ENCODE peak calls at places on chromosome 11, in five cellular contexts. Y is CD8-positive, alpha-beta T cell; W is hepatocyte; L is HCT116; X is CD4-positive, CD25-positive, alpha-beta regulatory T cell. V is an unnamed sample.

GRCh38 chr11:58625826-58626460 is 3.5 kb downstream of the CNTF start:
- DNase-seq in Y (no peak), W (no peak), L (no peak), X (no peak), V (no peak)

GRCh38 chr11:12186683-12187082 is 76.3 kb downstream of the MICAL2 start:
- DNase-seq in Y (no peak), W (no peak), L (no peak), X (no peak), V (no peak)

GRCh38 chr11:85595285-85595884 is 31.8 kb downstream of the DLG2 start:
- DNase-seq in Y (no peak), W (peak), L (peak), X (no peak), V (peak)

GRCh38 chr11:45616802-45617549 is 48.4 kb downstream of the CHST1 start:
- DNase-seq in Y (no peak), W (no peak), L (no peak), X (no peak), V (no peak)

GRCh38 chr11:82738116-82738515 is 4.5 kb upstream of the FAM181B start:
- DNase-seq in Y (no peak), W (no peak), L (no peak), X (no peak), V (no peak)

GRCh38 chr11:37689951-37690350 is 1091.9 kb upstream of the RAG2 start:
- DNase-seq in Y (no peak), W (no peak), L (no peak), X (no peak), V (no peak)

GRCh38 chr11:131441398-131441797 is 71.0 kb downstream of the NTM start:
- DNase-seq in Y (no peak), W (no peak), L (no peak), X (no peak), V (no peak)

GRCh38 chr11:80606726-80607125 is 1165.9 kb upstream of the TENM4 start:
- DNase-seq in Y (no peak), W (no peak), L (no peak), X (no peak), V (no peak)

GRCh38 chr11:72730706-72731105 is 21.5 kb downstream of the ARAP1 start:
- DNase-seq in Y (no peak), W (no peak), L (no peak), X (no peak), V (no peak)

GRCh38 chr11:13446444-13446843 is 16.6 kb downstream of the BTBD10 start:
- DNase-seq in Y (no peak), W (no peak), L (no peak), X (no peak), V (peak)

GRCh38 chr11:128624269-128625170 is 37.2 kb upstream of the ETS1 start:
- DNase-seq in Y (peak), W (no peak), L (no peak), X (peak), V (no peak)

GRCh38 chr11:88402192-88402715 is 64.7 kb upstream of the CTSC start:
- DNase-seq in Y (no peak), W (no peak), L (no peak), X (no peak), V (no peak)

GRCh38 chr11:33445761-33446161 is 188.6 kb downstream of the HIPK3 start:
- DNase-seq in Y (no peak), W (no peak), L (no peak), X (no peak), V (no peak)

GRCh38 chr11:32262367-32262766 is 171.5 kb downstream of the RCN1 start:
- DNase-seq in Y (no peak), W (no peak), L (no peak), X (no peak), V (no peak)

GRCh38 chr11:1939006-1939626 is 8.0 kb upstream of the MRPL23 start:
- DNase-seq in Y (no peak), W (no peak), L (no peak), X (no peak), V (no peak)

GRCh38 chr11:833114-833791 is 501 bp downstream of the CD151 start:
- DNase-seq in Y (no peak), W (peak), L (no peak), X (no peak), V (no peak)

GRCh38 chr11:73345481-73346147 is 30.6 kb upstream of the RELT start:
- DNase-seq in Y (no peak), W (no peak), L (no peak), X (no peak), V (no peak)

GRCh38 chr11:86637976-86638375 is 34.4 kb downstream of the ME3 start:
- DNase-seq in Y (no peak), W (no peak), L (no peak), X (no peak), V (no peak)

GRCh38 chr11:115541518-115541917 is 37.3 kb upstream of the CADM1 start:
- DNase-seq in Y (no peak), W (no peak), L (no peak), X (no peak), V (no peak)

GRCh38 chr11:91790346-91790745 is 434.3 kb upstream of the FAT3 start:
- DNase-seq in Y (no peak), W (no peak), L (no peak), X (no peak), V (no peak)

GRCh38 chr11:17405232-17406005 is 17.0 kb upstream of the KCNJ11 start:
- DNase-seq in Y (no peak), W (peak), L (peak), X (no peak), V (no peak)
- H3K27ac ChIP-seq in Y (no peak), W (peak), L (peak), X (no peak), V (no peak)

DNA sequence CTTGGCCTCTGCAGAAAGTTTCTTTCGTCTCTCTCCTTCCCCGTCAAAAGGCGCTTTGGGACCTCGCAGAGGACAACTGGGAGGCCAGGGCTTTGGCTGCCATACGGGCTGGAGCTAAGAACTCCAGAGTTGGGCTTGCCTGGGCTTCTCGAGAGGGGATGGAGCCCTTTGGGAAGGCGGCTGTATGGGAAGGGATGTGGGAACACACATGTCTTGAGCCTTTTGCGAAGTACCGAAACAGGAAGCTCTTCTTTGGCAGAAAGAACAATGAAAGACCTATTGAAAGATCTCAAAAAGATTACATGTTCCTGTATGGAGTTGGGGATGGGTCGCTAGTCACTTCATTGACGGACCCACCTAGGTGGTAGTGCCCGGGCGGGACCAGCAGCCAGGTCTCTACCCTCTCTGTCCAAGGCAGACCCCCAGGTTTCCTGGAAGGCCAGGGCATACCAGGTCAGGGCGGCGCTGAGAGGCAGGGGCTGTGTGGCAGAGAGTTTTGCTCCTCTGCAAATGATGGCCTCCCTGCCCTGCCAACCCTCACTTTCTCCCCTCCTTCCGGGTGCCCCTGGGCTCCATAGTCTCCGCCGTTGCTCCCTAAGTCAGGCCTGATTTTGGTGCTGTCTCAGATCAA is 993 bp downstream of the ST14 start:
- DNase-seq in Y (no peak), W (no peak), L (no peak), X (no peak), V (no peak)
- H3K27ac ChIP-seq in Y (no peak), W (peak), L (peak), X (no peak), V (no peak)

GRCh38 chr11:7706377-7706776 is at the start of gene OVCH2:
- DNase-seq in Y (no peak), W (no peak), L (no peak), X (no peak), V (no peak)
- H3K27ac ChIP-seq in Y (no peak), W (no peak), L (no peak), X (no peak), V (no peak)

DNA sequence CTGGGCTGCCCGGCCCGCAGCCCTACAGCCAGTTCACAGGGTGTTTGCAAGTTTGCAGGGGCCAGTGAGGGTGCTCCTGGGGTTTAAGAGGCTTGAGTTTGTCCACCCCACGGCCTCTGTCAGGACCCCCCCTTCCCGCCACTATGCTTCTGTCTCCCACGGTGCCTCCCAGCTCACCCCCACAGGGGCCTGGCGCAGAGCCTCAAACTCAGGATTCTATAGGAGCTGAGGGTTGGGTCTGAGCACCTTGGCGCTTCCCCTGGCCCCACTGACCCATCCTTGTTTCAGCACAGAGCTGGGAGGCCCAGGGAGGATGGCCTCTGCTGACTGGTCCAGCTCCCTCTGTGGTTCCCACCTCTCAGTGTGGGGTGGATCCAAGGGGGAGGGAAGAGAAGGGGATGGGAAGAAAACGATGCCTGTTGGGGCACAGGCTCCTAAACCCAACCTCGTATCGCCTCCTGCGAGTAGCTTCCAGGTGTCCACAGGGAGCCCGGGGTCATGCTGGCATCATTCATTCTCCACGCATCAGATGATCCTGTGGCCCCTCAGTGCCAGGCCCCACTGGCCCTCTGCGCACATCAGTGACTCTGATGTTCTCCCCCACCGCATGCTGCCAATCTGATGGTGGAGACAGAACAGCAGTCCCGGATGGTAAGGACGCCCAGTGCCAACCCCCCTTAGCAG is 5.0 kb downstream of the MYEOV start:
- DNase-seq in Y (no peak), W (no peak), L (no peak), X (no peak), V (peak)
- H3K27ac ChIP-seq in Y (no peak), W (peak), L (peak), X (no peak), V (peak)

GRCh38 chr11:22670803-22671202 is 4.4 kb downstream of the GAS2 start:
- DNase-seq in Y (no peak), W (peak), L (no peak), X (no peak), V (no peak)

GRCh38 chr11:22669368-22669767 is 3.0 kb downstream of the GAS2 start:
- DNase-seq in Y (no peak), W (no peak), L (no peak), X (no peak), V (no peak)

GRCh38 chr11:22666320-22666699 is at the start of gene GAS2:
- DNase-seq in Y (no peak), W (no peak), L (no peak), X (no peak), V (no peak)

GRCh38 chr11:22668005-22668796 is 1.8 kb downstream of the GAS2 start:
- DNase-seq in Y (no peak), W (no peak), L (no peak), X (no peak), V (no peak)

DNA sequence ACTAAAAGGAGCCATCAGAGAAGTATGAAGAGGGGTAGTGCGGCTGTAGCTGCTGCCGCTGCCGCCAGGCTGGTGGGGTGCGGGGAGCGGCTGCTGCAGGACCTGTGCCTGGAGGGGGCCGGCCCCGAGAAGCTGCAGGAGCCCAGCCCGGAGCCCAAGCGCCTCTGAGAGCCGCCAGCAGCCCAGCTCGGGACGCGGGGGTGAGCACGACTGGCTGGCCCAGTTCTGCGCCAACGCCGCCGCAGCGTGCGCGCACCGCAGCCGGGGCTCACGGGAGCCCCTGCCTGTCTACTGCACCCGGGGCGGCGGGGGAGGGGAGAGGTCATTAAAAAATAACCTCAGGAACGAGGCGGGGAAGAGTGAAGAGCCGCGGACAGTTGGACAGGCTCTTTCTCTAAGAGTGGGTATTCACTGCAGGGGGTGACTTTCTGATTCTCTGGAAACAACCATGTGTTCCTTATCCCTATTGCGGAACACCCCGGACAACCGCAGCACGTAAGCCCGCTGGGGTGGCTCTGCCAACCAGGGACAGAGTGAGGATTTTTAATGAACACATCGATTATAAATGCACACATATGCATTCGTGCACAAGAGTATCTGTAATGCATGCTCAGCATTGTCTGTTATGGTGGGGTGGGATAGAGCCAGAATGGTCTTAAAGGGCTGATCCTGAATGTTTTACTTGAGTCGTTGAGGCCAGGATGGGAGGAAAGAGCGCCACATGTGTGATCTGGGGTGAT is 459 bp downstream of the GAS2 start:
- DNase-seq in Y (peak), W (peak), L (no peak), X (no peak), V (no peak)
- H3K27ac ChIP-seq in Y (no peak), W (peak), L (no peak), X (no peak), V (no peak)

GRCh38 chr11:62889126-62889483 is 8.4 kb downstream of the SLC3A2 start:
- DNase-seq in Y (no peak), W (no peak), L (no peak), X (no peak), V (no peak)
- H3K27ac ChIP-seq in Y (no peak), W (peak), L (peak), X (no peak), V (peak)

DNA sequence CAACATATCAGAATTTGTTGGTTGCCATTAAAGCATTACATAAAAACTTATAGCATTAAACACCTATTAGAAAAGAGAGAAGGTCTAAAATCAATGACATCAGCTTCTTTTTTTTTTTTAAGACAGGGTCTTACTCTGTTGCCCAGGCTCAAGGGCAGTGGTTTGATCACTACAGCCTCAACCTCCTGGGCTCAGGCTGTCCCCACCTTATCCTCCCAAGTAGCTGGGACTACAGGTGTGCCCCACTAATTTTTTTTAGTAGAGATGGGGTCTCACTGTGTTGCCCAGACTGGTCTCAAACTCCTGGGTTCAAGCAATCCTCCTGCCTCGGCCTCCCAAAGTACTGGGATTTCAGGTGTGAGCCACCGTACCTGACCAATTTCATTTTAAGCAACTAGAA is 57.9 kb downstream of the ARHGEF12 start:
- DNase-seq in Y (no peak), W (no peak), L (no peak), X (no peak), V (no peak)
- H3K27ac ChIP-seq in Y (no peak), W (no peak), L (no peak), X (no peak), V (no peak)

GRCh38 chr11:110755961-110756360 is 43.7 kb upstream of the ARHGAP20 start:
- DNase-seq in Y (no peak), W (no peak), L (no peak), X (no peak), V (no peak)
- H3K27ac ChIP-seq in Y (no peak), W (no peak), L (no peak), X (no peak), V (no peak)

DNA sequence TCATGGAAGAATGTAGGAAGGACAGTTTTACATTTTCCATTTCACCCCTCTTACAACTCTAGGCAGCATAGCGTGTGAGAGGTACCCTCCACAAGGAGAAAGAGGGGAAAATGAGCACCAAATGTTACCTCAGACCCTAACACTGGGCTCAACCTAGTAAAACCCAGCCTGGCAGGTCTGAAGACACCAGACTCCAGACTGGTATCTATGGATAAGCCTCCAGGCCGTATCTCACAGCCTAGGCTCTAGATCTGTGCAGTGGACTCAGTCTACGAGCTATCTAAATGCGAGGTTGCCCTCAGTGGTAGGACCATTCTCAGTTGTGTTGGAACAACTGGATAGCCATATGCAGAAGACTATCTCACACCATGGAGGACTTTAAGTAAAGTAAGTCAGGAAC is 10.5 kb downstream of the TRIM5 start:
- DNase-seq in Y (no peak), W (no peak), L (no peak), X (no peak), V (no peak)
- H3K27ac ChIP-seq in Y (no peak), W (no peak), L (no peak), X (no peak), V (no peak)

GRCh38 chr11:34655335-34656008 is 34.6 kb downstream of the EHF start:
- DNase-seq in Y (no peak), W (no peak), L (no peak), X (no peak), V (no peak)
- H3K27ac ChIP-seq in Y (no peak), W (peak), L (peak), X (no peak), V (peak)

V was measured in RWPE1.